ENCODE peak calls at places on chromosomes 13 and 19, in four cellular contexts. Y is psoas muscle, S is SK-N-SH, Z is uterus. E is an unnamed sample.

GRCh38 chr13:99467764-99468163 is 33.5 kb upstream of the TM9SF2 start:
- DNase-seq in S (no peak), Z (no peak), Y (no peak), E (no peak)

GRCh38 chr19:15452111-15453047 is 2.6 kb upstream of the WIZ start:
- DNase-seq in Z (peak), S (peak), Y (peak), E (peak)

GRCh38 chr19:56120371-56121179 is 520 bp downstream of the ZNF787 start:
- DNase-seq in Y (peak), S (peak), Z (peak), E (peak)

GRCh38 chr19:33447336-33448158 is 74.0 kb downstream of the CEBPG start:
- DNase-seq in Y (peak), Z (no peak), S (no peak), E (no peak)

GRCh38 chr19:12092065-12092867 is 27.7 kb downstream of the ZNF844 start:
- DNase-seq in Z (peak), Y (peak), S (no peak), E (peak)

GRCh38 chr19:3945838-3946237 is 13.0 kb downstream of the NMRK2 start:
- DNase-seq in Y (no peak), S (no peak), Z (no peak), E (no peak)

GRCh38 chr19:38849746-38850230 is at the start of gene HNRNPL:
- DNase-seq in Y (no peak), Z (no peak), S (peak), E (no peak)

GRCh38 chr13:82747331-82747730 is 1134.9 kb downstream of the SLITRK1 start:
- DNase-seq in Y (no peak), S (no peak), Z (no peak), E (no peak)

GRCh38 chr19:5130371-5131030 is 161.6 kb downstream of the KDM4B start:
- DNase-seq in S (no peak), Z (no peak), Y (no peak), E (no peak)

GRCh38 chr19:53878786-53879144 is 3.2 kb upstream of the PRKCG start:
- DNase-seq in S (no peak), Y (no peak), Z (no peak), E (no peak)

GRCh38 chr19:44596428-44597130 is 16.8 kb upstream of the IGSF23 start:
- DNase-seq in Z (no peak), S (no peak), Y (no peak), E (no peak)

GRCh38 chr13:87680298-87680697 is 9.1 kb downstream of the SLITRK5 start:
- DNase-seq in Y (no peak), Z (no peak), S (peak), E (no peak)

GRCh38 chr13:27919299-27919933 is 384 bp upstream of the PDX1 start:
- DNase-seq in Z (no peak), Y (no peak), S (no peak), E (no peak)

GRCh38 chr19:9934132-9934950 is 2.0 kb downstream of the OLFM2 start:
- DNase-seq in Z (peak), S (peak), Y (peak), E (peak)

GRCh38 chr13:73870036-73870741 is 264.0 kb downstream of the KLF12 start:
- DNase-seq in S (no peak), Z (no peak), Y (no peak), E (no peak)

GRCh38 chr19:5691930-5692784 is 2.1 kb downstream of the RPL36 start:
- DNase-seq in Y (no peak), S (peak), Z (no peak), E (no peak)

GRCh38 chr13:35474551-35474950 is 1.9 kb downstream of the MAB21L1 start:
- DNase-seq in S (no peak), Y (no peak), Z (no peak), E (no peak)

GRCh38 chr13:35478384-35479222 is 2.1 kb upstream of the MAB21L1 start:
- DNase-seq in Y (peak), Z (no peak), S (peak), E (no peak)

GRCh38 chr13:35472308-35473008 is 4.0 kb downstream of the MAB21L1 start:
- DNase-seq in Z (no peak), Y (peak), S (peak), E (no peak)

GRCh38 chr13:35475960-35476943 is at the start of gene MAB21L1:
- DNase-seq in Y (peak), S (peak), Z (no peak), E (no peak)

DNA sequence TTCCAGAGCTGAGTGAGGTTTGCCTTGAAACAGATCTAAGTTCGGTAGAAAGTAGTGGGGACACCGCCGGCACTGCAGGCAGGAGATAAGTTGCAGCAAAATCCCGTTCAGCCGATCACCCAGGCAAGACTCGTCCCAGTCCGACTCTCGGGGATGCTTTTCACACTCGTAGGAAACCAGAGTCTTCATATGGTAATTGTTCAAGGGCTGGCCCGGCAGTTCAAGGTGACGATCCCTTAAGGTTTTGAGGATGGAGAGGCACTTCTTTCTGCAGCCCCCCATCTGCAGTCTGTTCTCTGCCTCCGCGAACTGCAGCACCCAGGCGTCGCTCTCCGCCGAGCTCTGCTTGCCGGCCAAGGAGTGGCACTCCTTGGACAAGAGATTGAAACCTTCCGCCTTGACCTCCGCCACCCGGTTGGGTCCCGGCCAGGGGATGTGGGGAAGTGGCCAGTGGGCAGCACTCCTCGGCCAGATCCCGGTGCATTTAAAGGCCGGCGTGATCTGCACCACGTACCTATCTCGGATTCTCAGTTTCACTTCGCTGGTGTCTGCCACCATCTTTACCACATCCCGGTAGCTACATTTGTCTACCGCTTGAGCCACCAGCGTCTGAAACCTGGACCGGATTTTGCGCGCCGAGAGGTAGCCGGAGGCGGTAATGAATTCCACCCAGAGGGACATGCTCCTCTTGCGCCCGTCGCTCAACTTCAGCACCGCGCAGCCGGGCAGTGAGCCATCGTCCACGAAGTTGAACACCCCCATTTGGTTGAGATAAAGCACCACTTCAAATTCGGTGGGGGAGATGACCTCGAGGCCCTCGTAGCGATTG is 1.1 kb downstream of the MAB21L1 start:
- DNase-seq in Y (peak), S (peak), Z (no peak), E (no peak)
- H3K27ac ChIP-seq in Y (peak), S (peak), Z (no peak), E (no peak)

GRCh38 chr19:45645631-45646344 is 6.6 kb upstream of the EML2 start:
- DNase-seq in Z (peak), S (peak), Y (peak), E (peak)
- H3K27ac ChIP-seq in Z (no peak), S (peak), Y (no peak), E (no peak)

GRCh38 chr13:110064022-110064421 is 242.9 kb downstream of the COL4A1 start:
- DNase-seq in Y (no peak), Z (no peak), S (no peak), E (no peak)
- H3K27ac ChIP-seq in Y (no peak), Z (peak), S (no peak), E (no peak)

GRCh38 chr13:75175575-75175974 is 306.4 kb downstream of the TBC1D4 start:
- DNase-seq in Y (no peak), Z (no peak), S (no peak), E (no peak)

GRCh38 chr13:75181906-75182305 is 300.1 kb downstream of the TBC1D4 start:
- DNase-seq in S (no peak), Z (no peak), Y (no peak), E (no peak)

GRCh38 chr13:75186384-75186783 is 295.6 kb downstream of the TBC1D4 start:
- DNase-seq in Y (no peak), Z (no peak), S (no peak), E (no peak)

GRCh38 chr13:75178436-75178835 is 303.5 kb downstream of the TBC1D4 start:
- DNase-seq in S (no peak), Z (no peak), Y (no peak), E (no peak)

GRCh38 chr13:75180805-75181455 is 301.0 kb downstream of the TBC1D4 start:
- DNase-seq in S (no peak), Y (no peak), Z (no peak), E (no peak)
- H3K27ac ChIP-seq in S (no peak), Y (no peak), Z (no peak), E (no peak)

DNA sequence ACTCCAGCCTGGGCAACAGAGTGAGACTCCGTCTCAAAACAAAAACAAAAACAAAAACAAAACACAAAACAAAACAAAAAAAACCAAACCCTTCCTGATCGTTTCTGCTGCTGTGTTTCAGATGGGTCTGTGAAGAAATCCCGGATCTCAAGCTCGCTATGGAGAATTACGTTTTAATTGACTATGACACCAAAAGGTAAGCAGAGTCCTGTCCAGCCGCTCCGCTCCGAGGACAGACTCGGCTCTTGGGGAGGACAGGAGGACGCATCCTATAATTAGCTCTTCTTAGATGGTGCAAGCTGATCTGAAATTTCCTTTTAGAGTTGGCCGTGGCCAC is 22.0 kb downstream of the DOT1L start:
- DNase-seq in S (no peak), Y (no peak), Z (no peak), E (no peak)
- H3K27ac ChIP-seq in S (no peak), Y (peak), Z (peak), E (peak)

DNA sequence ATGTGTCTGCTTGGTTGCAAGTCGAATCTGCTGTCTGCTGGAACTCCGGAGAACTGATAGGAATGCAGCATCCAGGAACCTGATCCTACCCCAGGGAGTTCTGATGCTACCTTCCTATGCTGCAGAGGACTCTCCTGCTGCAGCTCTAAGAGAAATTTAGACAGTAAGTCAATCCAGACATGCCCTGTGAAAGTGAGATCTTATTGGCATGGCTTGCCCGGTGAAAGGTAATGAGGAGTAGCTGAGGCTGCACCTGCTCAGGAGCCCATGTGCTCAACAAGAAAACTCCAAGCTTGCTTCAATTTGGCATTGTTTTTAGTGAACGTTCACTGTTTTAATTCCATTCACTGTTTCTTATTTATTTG is 217.3 kb upstream of the SERP2 start:
- DNase-seq in Y (no peak), Z (no peak), S (no peak), E (no peak)
- H3K27ac ChIP-seq in Y (peak), Z (peak), S (no peak), E (peak)